ENCODE peak calls at places on chromosomes 5 and 9, in seven cellular contexts. P is GOT3, K is MCF 10A, U is activated T-cell treated with anti-CD3 and anti-CD28 coated beads for 48 hours, M is adrenal gland, L is transverse colon, H is adipocyte. B is an unnamed sample.
A peak's percentile ranks its signal among the peaks of the same experiment; 100 is the strongest.

GRCh38 chr5:135230326-135230925 is 168.6 kb downstream of the MACROH2A1 start:
- DNase-seq in K (peak; percentile 92), M (peak; percentile 77), P (peak; percentile 50), H (peak; percentile 63), U (no peak), L (peak; percentile 35), B (peak; percentile 81)

GRCh38 chr9:27247756-27248155 is 49.2 kb downstream of the EQTN start:
- DNase-seq in K (peak; percentile 68), H (peak; percentile 66), L (peak; percentile 36), P (no peak), U (no peak), M (peak; percentile 24), B (peak; percentile 52)

GRCh38 chr5:88279584-88279983 is 10.9 kb upstream of the TMEM161B start:
- DNase-seq in M (no peak), P (no peak), H (no peak), K (peak; percentile 60), L (no peak), U (no peak), B (no peak)

GRCh38 chr9:121633144-121633714 is 18.2 kb upstream of the DAB2IP start:
- DNase-seq in P (no peak), K (no peak), M (no peak), H (no peak), U (no peak), L (no peak), B (no peak)

GRCh38 chr9:96551403-96551802 is 68.2 kb downstream of the CDC14B start:
- DNase-seq in M (no peak), L (no peak), H (no peak), P (no peak), K (no peak), U (no peak), B (no peak)

GRCh38 chr5:147415663-147416062 is 94.2 kb downstream of the DPYSL3 start:
- DNase-seq in U (no peak), L (no peak), P (no peak), H (no peak), M (no peak), K (no peak), B (no peak)

GRCh38 chr5:160251406-160252155 is 22.3 kb downstream of the FABP6 start:
- DNase-seq in U (no peak), P (no peak), L (no peak), H (no peak), K (no peak), M (no peak), B (peak; percentile 12)

GRCh38 chr5:97019435-97020117 is 83.7 kb downstream of the LNPEP start:
- DNase-seq in H (peak; percentile 60), U (no peak), K (no peak), L (no peak), P (no peak), M (no peak), B (peak; percentile 15)

GRCh38 chr5:103918668-103919367 is 356.2 kb upstream of the NUDT12 start:
- DNase-seq in L (no peak), M (no peak), K (no peak), U (no peak), P (no peak), H (peak; percentile 86), B (no peak)

GRCh38 chr9:124348363-124348762 is 66.9 kb downstream of the PSMB7 start:
- DNase-seq in K (no peak), M (no peak), L (no peak), U (no peak), P (no peak), H (no peak), B (no peak)

GRCh38 chr9:135939351-135940265 is 21.6 kb downstream of the UBAC1 start:
- DNase-seq in U (peak; percentile 65), L (no peak), K (no peak), P (no peak), M (no peak), H (no peak), B (no peak)

GRCh38 chr5:41832430-41832829 is 37.8 kb downstream of the OXCT1 start:
- DNase-seq in U (no peak), L (no peak), K (no peak), M (no peak), H (peak; percentile 26), P (no peak), B (no peak)

GRCh38 chr5:149749481-149750365 is 19.6 kb downstream of the PPARGC1B start:
- DNase-seq in L (no peak), P (no peak), K (peak; percentile 90), U (no peak), M (peak; percentile 43), H (no peak), B (no peak)

GRCh38 chr5:159515197-159515596 is 184.9 kb upstream of the IL12B start:
- DNase-seq in K (no peak), L (no peak), H (no peak), P (no peak), M (no peak), U (peak; percentile 1), B (no peak)

GRCh38 chr5:90542827-90543519 is 13.6 kb upstream of the LYSMD3 start:
- DNase-seq in M (no peak), K (no peak), L (no peak), U (no peak), H (no peak), P (no peak), B (no peak)

GRCh38 chr5:155587458-155587857 is 573.9 kb downstream of the KIF4B start:
- DNase-seq in L (no peak), M (no peak), K (no peak), H (no peak), P (no peak), U (no peak), B (peak; percentile 85)

GRCh38 chr5:98391921-98392625 is 381.4 kb upstream of the RGMB start:
- DNase-seq in L (no peak), M (no peak), P (no peak), U (no peak), K (no peak), H (no peak), B (no peak)

GRCh38 chr5:119811443-119811842 is 182.1 kb downstream of the FAM170A start:
- DNase-seq in L (no peak), H (no peak), M (no peak), U (no peak), P (no peak), K (no peak), B (no peak)

GRCh38 chr5:175590471-175590881 is 67.4 kb upstream of the HRH2 start:
- DNase-seq in U (no peak), K (peak; percentile 26), P (no peak), L (no peak), M (no peak), H (peak; percentile 5), B (no peak)

GRCh38 chr5:32916648-32917047 is 205.5 kb downstream of the NPR3 start:
- DNase-seq in M (peak; percentile 30), U (no peak), P (no peak), H (peak; percentile 66), L (no peak), K (peak; percentile 66), B (peak; percentile 70)